ENCODE peak calls at places on chromosome 15, in ten cellular contexts. One of them, this sample, is unnamed. For H3K9me3, the result is how much of the 10 kb centered on the place peaks cover.

GRCh38 chr15:31362886-31363285 is 36.3 kb downstream of the KLF13 start:
- DNase-seq in HepG2: no peak
- DNase-seq in sigmoid colon: no peak
- DNase-seq in OCI-LY7: no peak
- DNase-seq in fibroblast of lung: no peak
- DNase-seq in right cardiac atrium: no peak
- DNase-seq in hepatocyte: no peak
- DNase-seq in CD8-positive, alpha-beta memory T cell: no peak
- DNase-seq in tibial artery: no peak
- DNase-seq in effector memory CD4-positive, alpha-beta T cell: no peak
- DNase-seq in this sample: no peak

GRCh38 chr15:77013786-77014136 is 18.8 kb downstream of the PSTPIP1 start:
- DNase-seq in HepG2: no peak
- DNase-seq in sigmoid colon: no peak
- DNase-seq in OCI-LY7: no peak
- DNase-seq in fibroblast of lung: no peak
- DNase-seq in right cardiac atrium: peak
- DNase-seq in hepatocyte: no peak
- DNase-seq in CD8-positive, alpha-beta memory T cell: peak
- DNase-seq in tibial artery: no peak
- DNase-seq in effector memory CD4-positive, alpha-beta T cell: peak
- DNase-seq in this sample: no peak

GRCh38 chr15:80953953-80954778 is 35.5 kb downstream of the MESD start:
- DNase-seq in HepG2: peak
- DNase-seq in sigmoid colon: no peak
- DNase-seq in OCI-LY7: no peak
- DNase-seq in fibroblast of lung: no peak
- DNase-seq in right cardiac atrium: no peak
- DNase-seq in hepatocyte: no peak
- DNase-seq in CD8-positive, alpha-beta memory T cell: no peak
- DNase-seq in tibial artery: no peak
- DNase-seq in effector memory CD4-positive, alpha-beta T cell: no peak
- DNase-seq in this sample: no peak

GRCh38 chr15:90558182-90558581 is 28.5 kb downstream of the CRTC3 start:
- DNase-seq in HepG2: peak
- DNase-seq in sigmoid colon: peak
- DNase-seq in OCI-LY7: no peak
- DNase-seq in fibroblast of lung: peak
- DNase-seq in right cardiac atrium: peak
- DNase-seq in hepatocyte: peak
- DNase-seq in CD8-positive, alpha-beta memory T cell: no peak
- DNase-seq in tibial artery: peak
- DNase-seq in effector memory CD4-positive, alpha-beta T cell: no peak
- DNase-seq in this sample: no peak

GRCh38 chr15:31032959-31033358 is 41.5 kb upstream of the MTMR10 start:
- DNase-seq in HepG2: no peak
- DNase-seq in sigmoid colon: no peak
- DNase-seq in OCI-LY7: no peak
- DNase-seq in fibroblast of lung: no peak
- DNase-seq in right cardiac atrium: no peak
- DNase-seq in hepatocyte: no peak
- DNase-seq in CD8-positive, alpha-beta memory T cell: no peak
- DNase-seq in tibial artery: no peak
- DNase-seq in effector memory CD4-positive, alpha-beta T cell: no peak
- DNase-seq in this sample: no peak

GRCh38 chr15:85800460-85801123 is 5.9 kb upstream of the KLHL25 start:
- DNase-seq in HepG2: peak
- DNase-seq in sigmoid colon: peak
- DNase-seq in OCI-LY7: peak
- DNase-seq in fibroblast of lung: peak
- DNase-seq in right cardiac atrium: no peak
- DNase-seq in hepatocyte: peak
- DNase-seq in CD8-positive, alpha-beta memory T cell: no peak
- DNase-seq in tibial artery: no peak
- DNase-seq in effector memory CD4-positive, alpha-beta T cell: no peak
- DNase-seq in this sample: peak

GRCh38 chr15:63172376-63173115 is 15.3 kb upstream of the RPS27L start:
- DNase-seq in HepG2: no peak
- DNase-seq in sigmoid colon: no peak
- DNase-seq in OCI-LY7: no peak
- DNase-seq in fibroblast of lung: no peak
- DNase-seq in right cardiac atrium: no peak
- DNase-seq in hepatocyte: peak
- DNase-seq in CD8-positive, alpha-beta memory T cell: no peak
- DNase-seq in tibial artery: no peak
- DNase-seq in effector memory CD4-positive, alpha-beta T cell: no peak
- DNase-seq in this sample: no peak

GRCh38 chr15:77033729-77034619 is 36.9 kb downstream of the TSPAN3 start:
- DNase-seq in HepG2: no peak
- DNase-seq in sigmoid colon: peak
- DNase-seq in OCI-LY7: no peak
- DNase-seq in fibroblast of lung: no peak
- DNase-seq in right cardiac atrium: peak
- DNase-seq in hepatocyte: peak
- DNase-seq in CD8-positive, alpha-beta memory T cell: peak
- DNase-seq in tibial artery: no peak
- DNase-seq in effector memory CD4-positive, alpha-beta T cell: no peak
- DNase-seq in this sample: peak

DNA sequence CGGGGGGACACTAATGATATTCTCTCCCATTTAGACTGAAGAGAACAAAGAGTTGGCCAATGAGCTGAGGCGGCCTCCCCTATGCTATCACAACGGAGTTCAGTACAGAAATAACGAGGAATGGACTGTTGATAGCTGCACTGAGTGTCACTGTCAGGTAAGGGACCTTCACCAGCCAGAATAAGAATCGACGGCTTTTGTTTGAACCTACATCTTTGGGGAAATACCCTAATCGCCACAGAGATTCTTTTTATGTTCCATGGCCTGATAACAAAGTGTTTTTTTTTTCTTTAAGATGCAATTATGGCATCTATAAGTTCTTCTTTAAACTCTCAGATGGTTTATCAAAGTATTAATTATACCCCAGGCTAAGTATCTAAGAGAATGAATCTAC is 3.4 kb downstream of the THBS1 start:
- DNase-seq in HepG2: no peak
- DNase-seq in sigmoid colon: no peak
- DNase-seq in OCI-LY7: no peak
- DNase-seq in fibroblast of lung: no peak
- DNase-seq in right cardiac atrium: no peak
- DNase-seq in hepatocyte: no peak
- DNase-seq in CD8-positive, alpha-beta memory T cell: no peak
- DNase-seq in tibial artery: no peak
- DNase-seq in effector memory CD4-positive, alpha-beta T cell: no peak
- DNase-seq in this sample: no peak
- H3K4me3 ChIP-seq in HepG2: no peak
- H3K4me3 ChIP-seq in sigmoid colon: peak
- H3K4me3 ChIP-seq in OCI-LY7: no peak
- H3K4me3 ChIP-seq in fibroblast of lung: peak
- H3K4me3 ChIP-seq in right cardiac atrium: no peak
- H3K4me3 ChIP-seq in hepatocyte: no peak
- H3K4me3 ChIP-seq in CD8-positive, alpha-beta memory T cell: no peak
- H3K4me3 ChIP-seq in tibial artery: peak
- H3K4me3 ChIP-seq in effector memory CD4-positive, alpha-beta T cell: no peak
- H3K4me3 ChIP-seq in this sample: no peak

GRCh38 chr15:49556437-49556836 is 64.2 kb downstream of the FAM227B start:
- DNase-seq in HepG2: no peak
- DNase-seq in sigmoid colon: no peak
- DNase-seq in OCI-LY7: no peak
- DNase-seq in fibroblast of lung: no peak
- DNase-seq in right cardiac atrium: peak
- DNase-seq in hepatocyte: no peak
- DNase-seq in CD8-positive, alpha-beta memory T cell: no peak
- DNase-seq in tibial artery: no peak
- DNase-seq in effector memory CD4-positive, alpha-beta T cell: no peak
- DNase-seq in this sample: no peak
- H3K9me3 ChIP-seq in HepG2: under half
- H3K9me3 ChIP-seq in sigmoid colon: under half
- H3K9me3 ChIP-seq in OCI-LY7: under half
- H3K9me3 ChIP-seq in fibroblast of lung: under half
- H3K9me3 ChIP-seq in right cardiac atrium: under half
- H3K9me3 ChIP-seq in hepatocyte: under half
- H3K9me3 ChIP-seq in CD8-positive, alpha-beta memory T cell: under half
- H3K9me3 ChIP-seq in tibial artery: under half
- H3K9me3 ChIP-seq in effector memory CD4-positive, alpha-beta T cell: under half
- H3K9me3 ChIP-seq in this sample: under half

GRCh38 chr15:93030430-93031102 is 58.4 kb downstream of the RGMA start:
- DNase-seq in HepG2: peak
- DNase-seq in sigmoid colon: peak
- DNase-seq in OCI-LY7: peak
- DNase-seq in fibroblast of lung: peak
- DNase-seq in right cardiac atrium: peak
- DNase-seq in hepatocyte: peak
- DNase-seq in CD8-positive, alpha-beta memory T cell: peak
- DNase-seq in tibial artery: peak
- DNase-seq in effector memory CD4-positive, alpha-beta T cell: peak
- DNase-seq in this sample: peak

GRCh38 chr15:93029613-93030429 is 59.2 kb downstream of the RGMA start:
- DNase-seq in HepG2: no peak
- DNase-seq in sigmoid colon: peak
- DNase-seq in OCI-LY7: no peak
- DNase-seq in fibroblast of lung: peak
- DNase-seq in right cardiac atrium: peak
- DNase-seq in hepatocyte: peak
- DNase-seq in CD8-positive, alpha-beta memory T cell: no peak
- DNase-seq in tibial artery: no peak
- DNase-seq in effector memory CD4-positive, alpha-beta T cell: no peak
- DNase-seq in this sample: no peak

GRCh38 chr15:93027413-93027812 is 61.6 kb downstream of the RGMA start:
- DNase-seq in HepG2: no peak
- DNase-seq in sigmoid colon: peak
- DNase-seq in OCI-LY7: no peak
- DNase-seq in fibroblast of lung: peak
- DNase-seq in right cardiac atrium: peak
- DNase-seq in hepatocyte: no peak
- DNase-seq in CD8-positive, alpha-beta memory T cell: no peak
- DNase-seq in tibial artery: no peak
- DNase-seq in effector memory CD4-positive, alpha-beta T cell: no peak
- DNase-seq in this sample: no peak

GRCh38 chr15:93028111-93028631 is 60.8 kb downstream of the RGMA start:
- DNase-seq in HepG2: no peak
- DNase-seq in sigmoid colon: peak
- DNase-seq in OCI-LY7: no peak
- DNase-seq in fibroblast of lung: no peak
- DNase-seq in right cardiac atrium: peak
- DNase-seq in hepatocyte: no peak
- DNase-seq in CD8-positive, alpha-beta memory T cell: no peak
- DNase-seq in tibial artery: no peak
- DNase-seq in effector memory CD4-positive, alpha-beta T cell: no peak
- DNase-seq in this sample: no peak

GRCh38 chr15:93028632-93029612 is 60.1 kb downstream of the RGMA start:
- DNase-seq in HepG2: no peak
- DNase-seq in sigmoid colon: peak
- DNase-seq in OCI-LY7: no peak
- DNase-seq in fibroblast of lung: peak
- DNase-seq in right cardiac atrium: peak
- DNase-seq in hepatocyte: peak
- DNase-seq in CD8-positive, alpha-beta memory T cell: no peak
- DNase-seq in tibial artery: peak
- DNase-seq in effector memory CD4-positive, alpha-beta T cell: no peak
- DNase-seq in this sample: peak
- H3K4me3 ChIP-seq in HepG2: no peak
- H3K4me3 ChIP-seq in sigmoid colon: no peak
- H3K4me3 ChIP-seq in OCI-LY7: no peak
- H3K4me3 ChIP-seq in fibroblast of lung: no peak
- H3K4me3 ChIP-seq in right cardiac atrium: no peak
- H3K4me3 ChIP-seq in hepatocyte: no peak
- H3K4me3 ChIP-seq in CD8-positive, alpha-beta memory T cell: no peak
- H3K4me3 ChIP-seq in tibial artery: peak
- H3K4me3 ChIP-seq in effector memory CD4-positive, alpha-beta T cell: no peak
- H3K4me3 ChIP-seq in this sample: no peak

DNA sequence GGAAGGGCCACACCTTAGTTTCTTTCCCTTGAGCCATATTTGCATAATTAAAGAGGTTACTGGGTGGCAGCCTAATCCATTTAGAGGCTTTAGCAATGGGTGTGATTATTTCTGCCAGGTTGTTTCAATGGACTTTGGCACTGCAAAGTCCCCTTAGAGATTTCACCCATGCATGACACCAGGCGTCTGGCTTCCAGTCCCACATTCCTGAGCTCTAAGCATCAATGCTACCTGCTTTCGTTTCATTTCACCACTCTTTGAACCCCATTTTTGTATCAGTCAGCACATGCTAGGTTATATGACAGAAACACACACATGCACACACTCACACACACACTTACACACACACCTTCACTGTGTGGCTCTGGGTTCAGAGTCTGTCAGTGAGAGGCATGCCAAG is 353.9 kb downstream of the GABRG3 start:
- DNase-seq in HepG2: no peak
- DNase-seq in sigmoid colon: no peak
- DNase-seq in OCI-LY7: no peak
- DNase-seq in fibroblast of lung: no peak
- DNase-seq in right cardiac atrium: no peak
- DNase-seq in hepatocyte: no peak
- DNase-seq in CD8-positive, alpha-beta memory T cell: no peak
- DNase-seq in tibial artery: no peak
- DNase-seq in effector memory CD4-positive, alpha-beta T cell: no peak
- DNase-seq in this sample: no peak
- H3K9me3 ChIP-seq in HepG2: under half
- H3K9me3 ChIP-seq in sigmoid colon: under half
- H3K9me3 ChIP-seq in OCI-LY7: under half
- H3K9me3 ChIP-seq in fibroblast of lung: under half
- H3K9me3 ChIP-seq in right cardiac atrium: under half
- H3K9me3 ChIP-seq in hepatocyte: under half
- H3K9me3 ChIP-seq in CD8-positive, alpha-beta memory T cell: under half
- H3K9me3 ChIP-seq in tibial artery: under half
- H3K9me3 ChIP-seq in effector memory CD4-positive, alpha-beta T cell: under half
- H3K9me3 ChIP-seq in this sample: under half

DNA sequence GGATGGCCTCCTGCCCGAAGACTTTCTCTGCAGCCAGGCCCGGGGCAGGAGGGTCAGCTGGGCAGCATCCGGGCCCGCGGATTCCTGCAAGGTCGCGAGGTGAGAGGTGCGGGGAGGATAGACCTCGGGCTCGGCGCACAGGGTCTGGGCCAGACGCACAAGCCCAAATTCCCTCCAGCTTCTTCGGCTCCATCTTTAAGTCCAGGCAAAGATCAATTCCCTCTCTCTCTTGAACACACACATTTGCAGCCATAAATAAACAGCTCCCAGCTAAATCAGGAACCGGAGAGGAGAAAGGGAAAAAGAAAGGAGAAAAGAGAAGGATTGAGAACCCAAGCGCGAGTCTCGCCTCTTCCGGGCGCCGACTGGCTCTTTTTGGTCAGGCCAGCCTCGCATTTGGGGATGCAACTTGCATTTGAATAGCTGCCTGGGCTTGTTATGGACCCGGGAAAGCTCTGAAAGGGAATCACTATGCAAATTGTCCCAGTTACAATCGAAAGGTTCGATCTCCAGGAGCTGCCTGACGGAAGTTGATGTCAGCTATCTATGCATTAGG is 14.5 kb upstream of the ONECUT1 start:
- DNase-seq in HepG2: no peak
- DNase-seq in sigmoid colon: no peak
- DNase-seq in OCI-LY7: no peak
- DNase-seq in fibroblast of lung: no peak
- DNase-seq in right cardiac atrium: no peak
- DNase-seq in hepatocyte: no peak
- DNase-seq in CD8-positive, alpha-beta memory T cell: no peak
- DNase-seq in tibial artery: no peak
- DNase-seq in effector memory CD4-positive, alpha-beta T cell: no peak
- DNase-seq in this sample: no peak
- H3K4me3 ChIP-seq in HepG2: no peak
- H3K4me3 ChIP-seq in sigmoid colon: peak
- H3K4me3 ChIP-seq in OCI-LY7: no peak
- H3K4me3 ChIP-seq in fibroblast of lung: peak
- H3K4me3 ChIP-seq in right cardiac atrium: peak
- H3K4me3 ChIP-seq in hepatocyte: peak
- H3K4me3 ChIP-seq in CD8-positive, alpha-beta memory T cell: peak
- H3K4me3 ChIP-seq in tibial artery: peak
- H3K4me3 ChIP-seq in effector memory CD4-positive, alpha-beta T cell: peak
- H3K4me3 ChIP-seq in this sample: peak